ENCODE peak calls at places on chromosomes 2 and 18, in seven cellular contexts. B, J, O, U, T, X and V are unnamed samples.

GRCh38 chr2:23199115-23199918 is 185.7 kb upstream of the KLHL29 start:
- DNase-seq in B (no peak), J (peak), O (no peak), U (peak), T (no peak), X (peak), V (no peak)

GRCh38 chr18:31942301-31942998 is 478 bp downstream of the TRAPPC8 start:
- DNase-seq in B (peak), J (peak), O (peak), U (peak), T (peak), X (peak), V (peak)

GRCh38 chr2:219461061-219461514 is 26.4 kb downstream of the SPEG start:
- DNase-seq in B (no peak), J (no peak), O (peak), U (no peak), T (no peak), X (no peak), V (no peak)

GRCh38 chr2:43541165-43541564 is 54.7 kb downstream of the THADA start:
- DNase-seq in B (no peak), J (no peak), O (no peak), U (no peak), T (no peak), X (no peak), V (no peak)

GRCh38 chr2:233477548-233478433 is 88.8 kb downstream of the USP40 start:
- DNase-seq in B (no peak), J (no peak), O (no peak), U (no peak), T (no peak), X (no peak), V (no peak)

GRCh38 chr18:61435064-61435652 is 101.9 kb downstream of the CDH20 start:
- DNase-seq in B (no peak), J (peak), O (no peak), U (peak), T (no peak), X (peak), V (no peak)

GRCh38 chr2:953975-954686 is 3.5 kb downstream of the SNTG2 start:
- DNase-seq in B (no peak), J (peak), O (peak), U (peak), T (no peak), X (no peak), V (no peak)

GRCh38 chr2:201220102-201220570 is 37.2 kb downstream of the CASP10 start:
- DNase-seq in B (no peak), J (no peak), O (no peak), U (no peak), T (no peak), X (no peak), V (no peak)

GRCh38 chr2:126495189-126495588 is 160.8 kb upstream of the GYPC start:
- DNase-seq in B (no peak), J (no peak), O (no peak), U (no peak), T (no peak), X (no peak), V (no peak)

GRCh38 chr2:112277591-112278220 is 2.3 kb downstream of the ZC3H6 start:
- DNase-seq in B (no peak), J (no peak), O (no peak), U (no peak), T (no peak), X (no peak), V (no peak)

GRCh38 chr2:241842620-241843211 is 16.0 kb downstream of the PDCD1 start:
- DNase-seq in B (peak), J (no peak), O (no peak), U (no peak), T (peak), X (peak), V (peak)

GRCh38 chr2:226115102-226115831 is 684.4 kb downstream of the IRS1 start:
- DNase-seq in B (no peak), J (peak), O (peak), U (peak), T (no peak), X (no peak), V (no peak)

GRCh38 chr2:241008711-241009121 is 10.3 kb downstream of the SNED1 start:
- DNase-seq in B (no peak), J (no peak), O (no peak), U (no peak), T (no peak), X (no peak), V (no peak)

GRCh38 chr2:156657809-156658208 is 221.6 kb downstream of the GPD2 start:
- DNase-seq in B (no peak), J (no peak), O (no peak), U (no peak), T (no peak), X (no peak), V (no peak)

GRCh38 chr18:48957136-48957535 is 6.4 kb upstream of the SMAD7 start:
- DNase-seq in B (no peak), J (peak), O (no peak), U (no peak), T (no peak), X (no peak), V (no peak)

GRCh38 chr2:170408461-170409163 is 230.7 kb downstream of the MYO3B start:
- DNase-seq in B (no peak), J (no peak), O (no peak), U (no peak), T (no peak), X (no peak), V (no peak)

GRCh38 chr2:12720181-12720580 is 3.4 kb downstream of the TRIB2 start:
- DNase-seq in B (no peak), J (no peak), O (peak), U (no peak), T (no peak), X (no peak), V (no peak)